ENCODE peak calls at places on chromosome 11, in ten cellular contexts. One of them, this sample, is unnamed.

GRCh38 chr11:70210051-70210501 is 7.0 kb downstream of the FADD start:
- DNase-seq in right atrium auricular region: no peak
- DNase-seq in AG04449: no peak
- DNase-seq in NCI-H187 treated with DMSO at 0.1 percent for 48 hours: no peak
- DNase-seq in lung microvascular endothelial cell: no peak
- DNase-seq in activated gamma-delta T cell treated with anti-CD3 and anti-CD28 coated beads, Interleukin-2, amount 50 U/mL, for 16 hours: no peak
- DNase-seq in retina: no peak
- DNase-seq in H54: no peak
- DNase-seq in GF-D8: no peak
- DNase-seq in effector CD4-positive, alpha-beta T cell: no peak
- DNase-seq in this sample: no peak

GRCh38 chr11:115112779-115113178 is 391.4 kb downstream of the CADM1 start:
- DNase-seq in right atrium auricular region: no peak
- DNase-seq in AG04449: no peak
- DNase-seq in NCI-H187 treated with DMSO at 0.1 percent for 48 hours: no peak
- DNase-seq in lung microvascular endothelial cell: no peak
- DNase-seq in activated gamma-delta T cell treated with anti-CD3 and anti-CD28 coated beads, Interleukin-2, amount 50 U/mL, for 16 hours: no peak
- DNase-seq in retina: peak
- DNase-seq in H54: no peak
- DNase-seq in GF-D8: no peak
- DNase-seq in effector CD4-positive, alpha-beta T cell: no peak
- DNase-seq in this sample: no peak

GRCh38 chr11:34626393-34626792 is 5.5 kb downstream of the EHF start:
- DNase-seq in right atrium auricular region: no peak
- DNase-seq in AG04449: no peak
- DNase-seq in NCI-H187 treated with DMSO at 0.1 percent for 48 hours: no peak
- DNase-seq in lung microvascular endothelial cell: no peak
- DNase-seq in activated gamma-delta T cell treated with anti-CD3 and anti-CD28 coated beads, Interleukin-2, amount 50 U/mL, for 16 hours: no peak
- DNase-seq in retina: no peak
- DNase-seq in H54: no peak
- DNase-seq in GF-D8: no peak
- DNase-seq in effector CD4-positive, alpha-beta T cell: no peak
- DNase-seq in this sample: no peak

GRCh38 chr11:21944577-21944976 is 248.3 kb upstream of the ANO5 start:
- DNase-seq in right atrium auricular region: no peak
- DNase-seq in AG04449: no peak
- DNase-seq in NCI-H187 treated with DMSO at 0.1 percent for 48 hours: no peak
- DNase-seq in lung microvascular endothelial cell: no peak
- DNase-seq in activated gamma-delta T cell treated with anti-CD3 and anti-CD28 coated beads, Interleukin-2, amount 50 U/mL, for 16 hours: no peak
- DNase-seq in retina: no peak
- DNase-seq in H54: no peak
- DNase-seq in GF-D8: no peak
- DNase-seq in effector CD4-positive, alpha-beta T cell: no peak
- DNase-seq in this sample: no peak

GRCh38 chr11:83403990-83404389 is 117.8 kb upstream of the CCDC90B start:
- DNase-seq in right atrium auricular region: no peak
- DNase-seq in AG04449: no peak
- DNase-seq in NCI-H187 treated with DMSO at 0.1 percent for 48 hours: no peak
- DNase-seq in lung microvascular endothelial cell: no peak
- DNase-seq in activated gamma-delta T cell treated with anti-CD3 and anti-CD28 coated beads, Interleukin-2, amount 50 U/mL, for 16 hours: no peak
- DNase-seq in retina: no peak
- DNase-seq in H54: no peak
- DNase-seq in GF-D8: no peak
- DNase-seq in effector CD4-positive, alpha-beta T cell: no peak
- DNase-seq in this sample: no peak

GRCh38 chr11:118042791-118043190 is 34.1 kb upstream of the TMPRSS4 start:
- DNase-seq in right atrium auricular region: no peak
- DNase-seq in AG04449: no peak
- DNase-seq in NCI-H187 treated with DMSO at 0.1 percent for 48 hours: no peak
- DNase-seq in lung microvascular endothelial cell: no peak
- DNase-seq in activated gamma-delta T cell treated with anti-CD3 and anti-CD28 coated beads, Interleukin-2, amount 50 U/mL, for 16 hours: no peak
- DNase-seq in retina: no peak
- DNase-seq in H54: no peak
- DNase-seq in GF-D8: no peak
- DNase-seq in effector CD4-positive, alpha-beta T cell: no peak
- DNase-seq in this sample: no peak

GRCh38 chr11:118074091-118074685 is 2.7 kb upstream of the TMPRSS4 start:
- DNase-seq in right atrium auricular region: no peak
- DNase-seq in AG04449: no peak
- DNase-seq in NCI-H187 treated with DMSO at 0.1 percent for 48 hours: no peak
- DNase-seq in lung microvascular endothelial cell: no peak
- DNase-seq in activated gamma-delta T cell treated with anti-CD3 and anti-CD28 coated beads, Interleukin-2, amount 50 U/mL, for 16 hours: no peak
- DNase-seq in retina: no peak
- DNase-seq in H54: no peak
- DNase-seq in GF-D8: no peak
- DNase-seq in effector CD4-positive, alpha-beta T cell: no peak
- DNase-seq in this sample: no peak

GRCh38 chr11:86196291-86196690 is 48.3 kb upstream of the EED start:
- DNase-seq in right atrium auricular region: no peak
- DNase-seq in AG04449: no peak
- DNase-seq in NCI-H187 treated with DMSO at 0.1 percent for 48 hours: no peak
- DNase-seq in lung microvascular endothelial cell: no peak
- DNase-seq in activated gamma-delta T cell treated with anti-CD3 and anti-CD28 coated beads, Interleukin-2, amount 50 U/mL, for 16 hours: no peak
- DNase-seq in retina: no peak
- DNase-seq in H54: no peak
- DNase-seq in GF-D8: peak
- DNase-seq in effector CD4-positive, alpha-beta T cell: no peak
- DNase-seq in this sample: no peak

This sample was measured in HTR-8/SVneo.